ENCODE peak calls at places on chromosomes 6 and 20, in nine cellular contexts. U is GM10248; D is T-helper 17 cell; M is NCI-H524; L is stimulated activated CD8-positive, alpha-beta memory T cell treated with anti-CD3 and anti-CD28 coated beads, Interleukin-2, amount 100 ng/mL, for 48 hours; V is iris pigment epithelial cell; H is cerebellum; T is fibroblast of pulmonary artery; N is NCI-H1417. F is an unnamed sample.

GRCh38 chr6:126374372-126374771 is 34.5 kb downstream of the CENPW start:
- DNase-seq in H (no peak), M (no peak), N (no peak), D (no peak), U (no peak), V (no peak), T (no peak), L (no peak), F (no peak)

GRCh38 chr20:25470045-25470444 is 62.6 kb downstream of the GINS1 start:
- DNase-seq in L (peak), V (peak), U (peak), N (peak), M (peak), T (peak), H (no peak), D (peak), F (peak)

GRCh38 chr6:40044196-40044595 is 109.9 kb upstream of the MOCS1 start:
- DNase-seq in V (no peak), L (no peak), H (no peak), U (no peak), M (no peak), T (no peak), D (no peak), N (no peak), F (no peak)

GRCh38 chr20:51404297-51405060 is 138.0 kb downstream of the NFATC2 start:
- DNase-seq in D (peak), U (peak), M (no peak), N (no peak), T (peak), V (peak), L (peak), H (no peak), F (peak)

GRCh38 chr6:164345856-164346496 is 931.5 kb downstream of the QKI start:
- DNase-seq in L (no peak), T (no peak), H (no peak), U (no peak), V (no peak), D (no peak), M (no peak), N (no peak), F (no peak)

GRCh38 chr20:62367483-62368302 is 581 bp upstream of the LAMA5 start:
- DNase-seq in H (no peak), T (no peak), U (no peak), L (no peak), V (no peak), D (no peak), M (peak), N (peak), F (peak)

GRCh38 chr6:109486068-109486467 is 3.0 kb upstream of the ZBTB24 start:
- DNase-seq in N (no peak), U (no peak), L (no peak), D (no peak), V (no peak), H (no peak), T (no peak), M (no peak), F (no peak)

GRCh38 chr20:43922614-43923013 is 8.0 kb downstream of the TOX2 start:
- DNase-seq in V (no peak), M (no peak), N (no peak), D (no peak), U (no peak), T (no peak), H (no peak), L (no peak), F (no peak)

GRCh38 chr6:159535629-159536028 is 157.4 kb downstream of the SOD2 start:
- DNase-seq in U (no peak), N (no peak), T (no peak), H (no peak), M (no peak), V (no peak), D (no peak), L (no peak), F (no peak)